ENCODE peak calls at places on chromosomes 1 and 21, in seven cellular contexts. A is lower lobe of right lung, P is brain microvascular endothelial cell, B is RWPE2, V is heart left ventricle, Y is hepatocyte, J is GM23338. U is an unnamed sample. For H3K36me3, the result is how much of the 10 kb centered on the place peaks cover.

GRCh38 chr1:179197690-179198297 is 31.7 kb downstream of the ABL2 start:
- DNase-seq in B (no peak), V (no peak), Y (no peak), A (peak), J (no peak), P (no peak), U (no peak)

GRCh38 chr1:184189361-184189760 is 137.8 kb downstream of the TSEN15 start:
- DNase-seq in B (no peak), A (no peak), Y (no peak), V (no peak), P (no peak), J (no peak), U (no peak)

GRCh38 chr1:172399369-172400072 is 21.0 kb upstream of the C1orf105 start:
- DNase-seq in P (peak), V (peak), J (peak), Y (peak), A (no peak), B (no peak), U (peak)

GRCh38 chr1:34591751-34592629 is 162.9 kb upstream of the GJB5 start:
- DNase-seq in V (no peak), Y (no peak), J (no peak), A (no peak), B (no peak), P (no peak), U (no peak)

GRCh38 chr1:204545881-204546280 is 29.7 kb downstream of the MDM4 start:
- DNase-seq in Y (no peak), J (no peak), P (no peak), V (no peak), A (no peak), B (no peak), U (no peak)

GRCh38 chr1:81224222-81224621 is 576.5 kb upstream of the ADGRL2 start:
- DNase-seq in A (no peak), B (no peak), Y (no peak), V (no peak), J (no peak), P (no peak), U (no peak)

GRCh38 chr1:198880818-198881597 is 242.2 kb downstream of the PTPRC start:
- DNase-seq in B (no peak), V (no peak), J (no peak), Y (peak), P (peak), A (no peak), U (peak)

GRCh38 chr21:14762734-14763694 is 216.9 kb upstream of the SAMSN1 start:
- DNase-seq in V (no peak), J (no peak), Y (no peak), B (no peak), A (no peak), P (no peak), U (no peak)

GRCh38 chr1:21577933-21578332 is 68.7 kb downstream of the ALPL start:
- DNase-seq in P (no peak), V (no peak), Y (no peak), J (no peak), B (no peak), A (no peak), U (no peak)

GRCh38 chr21:45120975-45121374 is 46.6 kb downstream of the ADARB1 start:
- DNase-seq in P (no peak), B (no peak), Y (no peak), J (no peak), A (no peak), V (no peak), U (no peak)

GRCh38 chr1:95793893-95794292 is 559.9 kb downstream of the RWDD3 start:
- DNase-seq in A (no peak), V (no peak), J (peak), B (no peak), P (no peak), Y (peak), U (peak)

GRCh38 chr21:35738342-35738961 is 321.9 kb downstream of the SETD4 start:
- DNase-seq in A (no peak), V (peak), J (no peak), P (peak), Y (peak), B (no peak), U (peak)

GRCh38 chr1:182383037-182383661 is 8.4 kb downstream of the GLUL start:
- DNase-seq in B (no peak), A (no peak), J (no peak), Y (no peak), V (no peak), P (no peak), U (no peak)

GRCh38 chr1:154614247-154614646 is 6.3 kb upstream of the ADAR start:
- DNase-seq in B (no peak), V (no peak), J (peak), P (no peak), Y (no peak), A (no peak), U (no peak)

GRCh38 chr1:193058529-193059281 is 455 bp downstream of the UCHL5 start:
- DNase-seq in V (peak), J (peak), P (peak), B (no peak), Y (peak), A (peak), U (peak)

GRCh38 chr1:210330279-210330866 is 1.7 kb downstream of the HHAT start:
- DNase-seq in P (peak), V (no peak), A (no peak), Y (peak), J (no peak), B (no peak), U (no peak)

GRCh38 chr21:42799516-42799915 is 79.8 kb downstream of the WDR4 start:
- DNase-seq in J (no peak), B (no peak), Y (no peak), A (no peak), V (no peak), P (no peak), U (peak)

GRCh38 chr1:41822865-41823264 is 95.9 kb downstream of the HIVEP3 start:
- DNase-seq in A (no peak), B (no peak), Y (no peak), P (no peak), J (no peak), V (no peak), U (no peak)

GRCh38 chr1:59549903-59550302 is 253.0 kb downstream of the FGGY start:
- DNase-seq in J (no peak), V (no peak), P (peak), A (peak), B (no peak), Y (peak), U (peak)

GRCh38 chr1:173205146-173206051 is 1.7 kb downstream of the TNFSF4 start:
- DNase-seq in P (peak), A (no peak), B (no peak), J (no peak), Y (peak), V (no peak), U (peak)

GRCh38 chr21:46634966-46635323 is 529 bp upstream of the PRMT2 start:
- DNase-seq in Y (peak), P (peak), V (peak), J (peak), A (peak), B (peak), U (peak)

GRCh38 chr1:45365051-45365450 is 24.8 kb upstream of the MUTYH start:
- DNase-seq in J (peak), V (no peak), Y (no peak), P (no peak), B (no peak), A (no peak), U (no peak)

GRCh38 chr1:224447251-224447650 is 12.7 kb upstream of the WDR26 start:
- DNase-seq in B (no peak), P (peak), V (peak), Y (no peak), J (no peak), A (peak), U (peak)

GRCh38 chr1:33347650-33347992 is 26.7 kb upstream of the A3GALT2 start:
- DNase-seq in B (no peak), V (peak), A (no peak), Y (peak), P (no peak), J (no peak), U (peak)
- H3K4me3 ChIP-seq in B (peak), V (peak), A (peak), Y (peak), P (peak), J (no peak), U (peak)

GRCh38 chr1:50329332-50329932 is 93.8 kb downstream of the DMRTA2 start:
- DNase-seq in Y (no peak), V (no peak), A (no peak), P (no peak), B (no peak), J (peak), U (peak)

GRCh38 chr1:50332941-50333594 is 90.2 kb downstream of the DMRTA2 start:
- DNase-seq in A (peak), Y (peak), B (no peak), P (peak), V (peak), J (peak), U (no peak)

GRCh38 chr1:50335036-50335435 is 88.2 kb downstream of the DMRTA2 start:
- DNase-seq in J (no peak), P (no peak), V (no peak), A (no peak), Y (no peak), B (no peak), U (no peak)

GRCh38 chr1:50335914-50336313 is 87.3 kb downstream of the DMRTA2 start:
- DNase-seq in B (no peak), J (no peak), A (no peak), P (no peak), V (no peak), Y (no peak), U (no peak)

GRCh38 chr1:50333595-50333974 is 89.7 kb downstream of the DMRTA2 start:
- DNase-seq in J (peak), B (no peak), V (peak), A (peak), P (no peak), Y (peak), U (no peak)
- TF ChIP-seq CTCF in J (peak), B (peak), V (peak), A (peak), P (peak), Y (peak), U (peak)

GRCh38 chr1:110040548-110040947 is 6.1 kb downstream of the STRIP1 start:
- DNase-seq in A (no peak), Y (no peak), B (no peak), J (no peak), P (no peak), V (no peak), U (peak)
- H3K36me3 ChIP-seq in A (half or more), Y (under half), B (half or more), J (under half), P (half or more), V (half or more), U (under half)

GRCh38 chr21:26801524-26801923 is 43.7 kb downstream of the ADAMTS1 start:
- DNase-seq in J (no peak), B (no peak), V (no peak), A (no peak), Y (peak), P (peak), U (no peak)
- H3K4me3 ChIP-seq in J (no peak), B (no peak), V (no peak), A (no peak), Y (no peak), P (no peak), U (no peak)

GRCh38 chr21:36873511-36873910 is 93.0 kb downstream of the HLCS start:
- DNase-seq in B (no peak), A (no peak), J (no peak), V (no peak), P (no peak), Y (no peak), U (no peak)
- TF ChIP-seq CTCF in B (no peak), A (no peak), J (no peak), V (no peak), P (no peak), Y (no peak), U (no peak)

DNA sequence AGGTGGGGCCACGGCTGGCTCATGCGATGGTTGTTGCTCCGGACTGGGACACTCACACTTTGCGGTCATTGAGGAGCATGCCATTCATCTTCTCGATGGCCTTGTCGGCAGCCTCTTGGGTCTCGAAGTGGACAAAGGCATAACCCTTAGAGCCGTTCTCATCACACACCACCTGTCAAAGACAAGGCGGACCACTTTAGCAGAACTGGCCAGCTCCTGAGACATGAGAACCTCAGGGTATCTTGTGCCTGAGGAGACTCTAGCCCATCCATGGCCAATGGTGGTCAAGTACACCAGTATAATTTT is 5.5 kb downstream of the PABPC4 start:
- DNase-seq in J (no peak), P (no peak), V (no peak), B (no peak), Y (no peak), A (no peak), U (no peak)
- H3K36me3 ChIP-seq in J (half or more), P (half or more), V (half or more), B (half or more), Y (under half), A (half or more), U (under half)

DNA sequence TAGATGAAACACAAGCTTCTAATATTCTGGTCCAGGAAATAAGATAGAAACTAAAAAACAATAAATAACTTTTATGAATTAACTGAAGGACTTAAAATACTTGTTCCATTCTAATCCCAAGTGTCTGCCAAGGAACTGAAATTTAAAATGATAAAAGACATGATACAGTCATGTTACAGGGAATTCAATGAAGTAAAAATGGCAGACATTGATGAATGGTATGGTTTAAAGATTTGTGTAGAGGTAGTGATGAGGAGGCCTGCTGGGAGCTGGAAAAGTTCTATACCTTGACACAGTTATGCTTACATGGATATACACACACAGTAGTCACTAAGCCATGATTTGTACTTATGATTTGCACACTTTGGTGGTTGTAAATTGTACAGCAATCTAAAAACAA is 2.1 kb upstream of the UBR4 start:
- DNase-seq in Y (no peak), V (no peak), J (no peak), B (no peak), A (no peak), P (no peak), U (no peak)
- H3K4me3 ChIP-seq in Y (no peak), V (no peak), J (no peak), B (no peak), A (no peak), P (no peak), U (no peak)

GRCh38 chr1:54574158-54574778 is 26.2 kb downstream of the ACOT11 start:
- DNase-seq in Y (no peak), A (no peak), B (no peak), V (no peak), P (no peak), J (no peak), U (no peak)
- TF ChIP-seq CTCF in Y (no peak), A (no peak), B (no peak), V (no peak), P (no peak), J (no peak), U (no peak)

DNA sequence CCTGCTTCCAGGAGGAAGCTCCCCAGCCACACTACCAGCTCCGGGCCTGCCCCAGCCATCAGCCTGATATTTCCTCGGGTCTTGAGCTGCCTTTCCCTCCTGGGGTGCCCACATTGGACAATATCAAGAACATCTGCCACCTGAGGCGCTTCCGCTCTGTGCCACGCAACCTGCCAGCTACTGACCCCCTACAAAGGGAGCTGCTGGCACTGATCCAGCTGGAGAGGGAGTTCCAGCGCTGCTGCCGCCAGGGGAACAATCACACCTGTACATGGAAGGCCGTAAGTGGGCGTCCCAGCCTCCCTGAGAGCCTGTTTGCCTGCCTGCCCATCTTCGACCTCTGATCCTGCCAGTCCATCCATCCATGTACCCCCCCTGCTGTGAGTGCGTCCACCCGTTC is 3.6 kb downstream of the ECM1 start:
- DNase-seq in Y (no peak), V (no peak), J (no peak), P (no peak), A (peak), B (no peak), U (no peak)
- H3K36me3 ChIP-seq in Y (under half), V (under half), J (under half), P (under half), A (under half), B (under half), U (under half)

DNA sequence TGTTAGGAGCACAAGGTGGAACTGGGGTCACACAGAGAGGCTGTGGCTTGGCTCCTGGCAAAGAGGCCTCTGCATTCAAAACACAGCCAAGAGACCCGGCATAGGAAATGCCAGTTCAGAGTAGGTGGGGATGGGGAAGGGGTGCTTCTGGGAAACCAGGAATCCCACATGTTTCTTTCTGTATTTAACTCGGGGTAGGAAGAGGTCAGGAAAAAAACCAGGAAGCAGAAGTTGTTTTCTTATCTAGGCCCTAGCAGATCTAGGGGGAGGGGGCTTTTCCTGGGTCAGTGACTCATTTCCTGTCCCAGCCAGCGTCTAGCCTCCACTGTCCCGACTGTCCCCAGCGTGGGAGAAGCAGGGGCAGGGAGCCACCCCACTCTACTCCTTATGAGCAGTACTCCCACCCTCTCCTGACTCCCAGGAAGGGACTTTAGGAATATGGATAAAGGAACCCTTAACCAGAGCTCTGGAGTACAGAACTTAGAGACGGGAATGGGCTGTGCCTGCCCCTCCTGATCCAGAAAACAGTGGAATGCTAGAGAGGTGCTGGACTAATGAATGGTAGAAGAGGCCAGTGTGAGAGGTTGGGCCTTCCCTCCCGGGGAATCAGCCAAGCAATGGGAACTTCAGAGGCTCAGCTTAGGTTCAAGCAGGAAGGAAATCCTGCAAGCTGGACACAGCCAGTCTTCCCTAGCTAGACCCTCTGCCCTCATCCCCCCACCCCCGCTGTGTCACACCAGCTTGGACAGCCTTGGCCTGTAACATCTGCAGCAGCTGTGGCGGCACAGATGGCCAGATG is 5.7 kb downstream of the FHL3 start:
- DNase-seq in V (peak), P (peak), J (peak), B (no peak), A (peak), Y (peak), U (peak)
- H3K4me3 ChIP-seq in V (no peak), P (peak), J (peak), B (no peak), A (peak), Y (no peak), U (no peak)

U was measured in bronchial epithelial cell.